ENCODE peak calls at places on chromosomes 6 and 20, in seven cellular contexts. C, Y, B, K, V, I and H are unnamed samples.

GRCh38 chr20:38120625-38120988 is 44.5 kb downstream of the TGM2 start:
- DNase-seq in C (no peak), Y (no peak), B (peak), K (no peak), V (no peak), I (no peak), H (peak)

GRCh38 chr6:30862156-30862875 is 22.0 kb upstream of the DDR1 start:
- DNase-seq in C (no peak), Y (no peak), B (peak), K (peak), V (no peak), I (no peak), H (no peak)

GRCh38 chr20:19913927-19914614 is 103.1 kb upstream of the NAA20 start:
- DNase-seq in C (peak), Y (no peak), B (no peak), K (no peak), V (no peak), I (peak), H (no peak)

GRCh38 chr6:29974901-29975560 is 32.7 kb downstream of the HLA-A start:
- DNase-seq in C (no peak), Y (no peak), B (no peak), K (peak), V (no peak), I (no peak), H (no peak)

GRCh38 chr20:17857639-17858449 is 110.8 kb downstream of the SNX5 start:
- DNase-seq in C (no peak), Y (no peak), B (no peak), K (no peak), V (no peak), I (no peak), H (no peak)

GRCh38 chr6:133130863-133131262 is 110.3 kb upstream of the EYA4 start:
- DNase-seq in C (peak), Y (no peak), B (no peak), K (peak), V (peak), I (peak), H (no peak)

GRCh38 chr6:142187209-142187608 is 40.1 kb downstream of the VTA1 start:
- DNase-seq in C (no peak), Y (no peak), B (no peak), K (peak), V (no peak), I (peak), H (no peak)

GRCh38 chr6:82259389-82259788 is 11.8 kb upstream of the IBTK start:
- DNase-seq in C (no peak), Y (no peak), B (no peak), K (no peak), V (no peak), I (no peak), H (no peak)

GRCh38 chr6:118712955-118713354 is 61.6 kb upstream of the CEP85L start:
- DNase-seq in C (no peak), Y (no peak), B (no peak), K (no peak), V (no peak), I (no peak), H (no peak)

GRCh38 chr6:30813623-30814136 is 69.3 kb upstream of the IER3 start:
- DNase-seq in C (no peak), Y (no peak), B (no peak), K (no peak), V (no peak), I (no peak), H (no peak)

GRCh38 chr6:25004357-25004756 is 68.6 kb upstream of the RIPOR2 start:
- DNase-seq in C (no peak), Y (no peak), B (no peak), K (no peak), V (no peak), I (no peak), H (no peak)

GRCh38 chr20:7772376-7772775 is 167.9 kb downstream of the HAO1 start:
- DNase-seq in C (no peak), Y (no peak), B (no peak), K (no peak), V (no peak), I (peak), H (no peak)

GRCh38 chr20:44572551-44573500 is 9.6 kb upstream of the PKIG start:
- DNase-seq in C (no peak), Y (no peak), B (peak), K (no peak), V (peak), I (peak), H (no peak)

GRCh38 chr6:81901589-81901988 is 149.1 kb upstream of the TENT5A start:
- DNase-seq in C (no peak), Y (no peak), B (no peak), K (peak), V (no peak), I (no peak), H (no peak)

GRCh38 chr6:105317607-105318533 is 85.0 kb downstream of the PREP start:
- DNase-seq in C (peak), Y (no peak), B (no peak), K (no peak), V (no peak), I (no peak), H (peak)

GRCh38 chr20:6651016-6651415 is 116.5 kb upstream of the BMP2 start:
- DNase-seq in C (peak), Y (no peak), B (no peak), K (no peak), V (no peak), I (no peak), H (no peak)

GRCh38 chr6:143522034-143522600 is 10.6 kb upstream of the FUCA2 start:
- DNase-seq in C (no peak), Y (no peak), B (no peak), K (no peak), V (no peak), I (no peak), H (no peak)

GRCh38 chr6:108840919-108841318 is 7.3 kb upstream of the ARMC2 start:
- DNase-seq in C (no peak), Y (no peak), B (no peak), K (no peak), V (no peak), I (no peak), H (no peak)

GRCh38 chr6:161984707-161985106 is 710.8 kb upstream of the AGPAT4 start:
- DNase-seq in C (no peak), Y (no peak), B (no peak), K (no peak), V (no peak), I (no peak), H (no peak)

GRCh38 chr6:29834564-29835436 is 7.2 kb downstream of the HLA-G start:
- DNase-seq in C (peak), Y (peak), B (peak), K (peak), V (peak), I (no peak), H (no peak)

GRCh38 chr20:2109425-2110210 is 8.0 kb downstream of the STK35 start:
- DNase-seq in C (no peak), Y (no peak), B (no peak), K (peak), V (peak), I (no peak), H (no peak)

GRCh38 chr20:25321262-25321831 is 69.3 kb downstream of the ABHD12 start:
- DNase-seq in C (no peak), Y (no peak), B (peak), K (no peak), V (no peak), I (no peak), H (no peak)

GRCh38 chr6:158506577-158506976 is 53.3 kb upstream of the TMEM181 start:
- DNase-seq in C (no peak), Y (no peak), B (no peak), K (peak), V (no peak), I (peak), H (no peak)

GRCh38 chr6:145212807-145213206 is 522.5 kb downstream of the EPM2A start:
- DNase-seq in C (no peak), Y (no peak), B (no peak), K (peak), V (no peak), I (no peak), H (no peak)

GRCh38 chr20:4953881-4954280 is 47.4 kb downstream of the SLC23A2 start:
- DNase-seq in C (no peak), Y (no peak), B (no peak), K (no peak), V (no peak), I (no peak), H (no peak)